ENCODE peak calls at places on chromosomes 2 and 18, in four cellular contexts. One of them, this sample, is unnamed.

GRCh38 chr2:227528803-227529202 is 56.8 kb downstream of the AGFG1 start:
- DNase-seq in stimulated activated CD8-positive, alpha-beta memory T cell treated with anti-CD3 and anti-CD28 coated beads, Interleukin-7, amount 100 ng/mL, for 1 hour: no peak
- DNase-seq in AG09319: no peak
- DNase-seq in adrenal gland: no peak
- DNase-seq in this sample: no peak

GRCh38 chr2:233201271-233202013 is 50.0 kb upstream of the ATG16L1 start:
- DNase-seq in stimulated activated CD8-positive, alpha-beta memory T cell treated with anti-CD3 and anti-CD28 coated beads, Interleukin-7, amount 100 ng/mL, for 1 hour: no peak
- DNase-seq in AG09319: no peak
- DNase-seq in adrenal gland: no peak
- DNase-seq in this sample: no peak

GRCh38 chr2:232890896-232891601 is 21.0 kb downstream of the SNORC start:
- DNase-seq in stimulated activated CD8-positive, alpha-beta memory T cell treated with anti-CD3 and anti-CD28 coated beads, Interleukin-7, amount 100 ng/mL, for 1 hour: no peak
- DNase-seq in AG09319: peak
- DNase-seq in adrenal gland: peak
- DNase-seq in this sample: no peak

GRCh38 chr2:54009549-54009948 is 38.8 kb upstream of the PSME4 start:
- DNase-seq in stimulated activated CD8-positive, alpha-beta memory T cell treated with anti-CD3 and anti-CD28 coated beads, Interleukin-7, amount 100 ng/mL, for 1 hour: no peak
- DNase-seq in AG09319: no peak
- DNase-seq in adrenal gland: no peak
- DNase-seq in this sample: no peak

GRCh38 chr2:17658251-17658843 is 95.3 kb downstream of the SMC6 start:
- DNase-seq in stimulated activated CD8-positive, alpha-beta memory T cell treated with anti-CD3 and anti-CD28 coated beads, Interleukin-7, amount 100 ng/mL, for 1 hour: no peak
- DNase-seq in AG09319: no peak
- DNase-seq in adrenal gland: no peak
- DNase-seq in this sample: no peak

GRCh38 chr2:153890572-153890971 is 18.9 kb downstream of the GALNT13 start:
- DNase-seq in stimulated activated CD8-positive, alpha-beta memory T cell treated with anti-CD3 and anti-CD28 coated beads, Interleukin-7, amount 100 ng/mL, for 1 hour: no peak
- DNase-seq in AG09319: no peak
- DNase-seq in adrenal gland: no peak
- DNase-seq in this sample: no peak

GRCh38 chr2:72204782-72205545 is 57.3 kb upstream of the CYP26B1 start:
- DNase-seq in stimulated activated CD8-positive, alpha-beta memory T cell treated with anti-CD3 and anti-CD28 coated beads, Interleukin-7, amount 100 ng/mL, for 1 hour: no peak
- DNase-seq in AG09319: no peak
- DNase-seq in adrenal gland: no peak
- DNase-seq in this sample: peak

GRCh38 chr2:197500503-197501179 is 462 bp downstream of the HSPE1 start:
- DNase-seq in stimulated activated CD8-positive, alpha-beta memory T cell treated with anti-CD3 and anti-CD28 coated beads, Interleukin-7, amount 100 ng/mL, for 1 hour: no peak
- DNase-seq in AG09319: no peak
- DNase-seq in adrenal gland: no peak
- DNase-seq in this sample: no peak

GRCh38 chr2:229665158-229665557 is 49.2 kb downstream of the DNER start:
- DNase-seq in stimulated activated CD8-positive, alpha-beta memory T cell treated with anti-CD3 and anti-CD28 coated beads, Interleukin-7, amount 100 ng/mL, for 1 hour: no peak
- DNase-seq in AG09319: no peak
- DNase-seq in adrenal gland: no peak
- DNase-seq in this sample: no peak

GRCh38 chr2:145759228-145759940 is 1239.5 kb upstream of the ZEB2 start:
- DNase-seq in stimulated activated CD8-positive, alpha-beta memory T cell treated with anti-CD3 and anti-CD28 coated beads, Interleukin-7, amount 100 ng/mL, for 1 hour: no peak
- DNase-seq in AG09319: no peak
- DNase-seq in adrenal gland: no peak
- DNase-seq in this sample: no peak

GRCh38 chr18:37385846-37386435 is 179.7 kb downstream of the CELF4 start:
- DNase-seq in stimulated activated CD8-positive, alpha-beta memory T cell treated with anti-CD3 and anti-CD28 coated beads, Interleukin-7, amount 100 ng/mL, for 1 hour: no peak
- DNase-seq in AG09319: no peak
- DNase-seq in adrenal gland: no peak
- DNase-seq in this sample: no peak

GRCh38 chr2:222572761-222573174 is 83.1 kb downstream of the FARSB start:
- DNase-seq in stimulated activated CD8-positive, alpha-beta memory T cell treated with anti-CD3 and anti-CD28 coated beads, Interleukin-7, amount 100 ng/mL, for 1 hour: no peak
- DNase-seq in AG09319: peak
- DNase-seq in adrenal gland: no peak
- DNase-seq in this sample: no peak

GRCh38 chr2:162430323-162430722 is 86.4 kb downstream of the GCA start:
- DNase-seq in stimulated activated CD8-positive, alpha-beta memory T cell treated with anti-CD3 and anti-CD28 coated beads, Interleukin-7, amount 100 ng/mL, for 1 hour: no peak
- DNase-seq in AG09319: no peak
- DNase-seq in adrenal gland: no peak
- DNase-seq in this sample: no peak

GRCh38 chr2:29273704-29274611 is 158.7 kb downstream of the CLIP4 start:
- DNase-seq in stimulated activated CD8-positive, alpha-beta memory T cell treated with anti-CD3 and anti-CD28 coated beads, Interleukin-7, amount 100 ng/mL, for 1 hour: no peak
- DNase-seq in AG09319: no peak
- DNase-seq in adrenal gland: no peak
- DNase-seq in this sample: no peak

GRCh38 chr18:5527603-5528002 is 16.2 kb downstream of the EPB41L3 start:
- DNase-seq in stimulated activated CD8-positive, alpha-beta memory T cell treated with anti-CD3 and anti-CD28 coated beads, Interleukin-7, amount 100 ng/mL, for 1 hour: no peak
- DNase-seq in AG09319: peak
- DNase-seq in adrenal gland: peak
- DNase-seq in this sample: peak

GRCh38 chr18:46718501-46719341 is 38.1 kb downstream of the ST8SIA5 start:
- DNase-seq in stimulated activated CD8-positive, alpha-beta memory T cell treated with anti-CD3 and anti-CD28 coated beads, Interleukin-7, amount 100 ng/mL, for 1 hour: no peak
- DNase-seq in AG09319: peak
- DNase-seq in adrenal gland: no peak
- DNase-seq in this sample: no peak

GRCh38 chr2:55954306-55955035 is 30.9 kb upstream of the EFEMP1 start:
- DNase-seq in stimulated activated CD8-positive, alpha-beta memory T cell treated with anti-CD3 and anti-CD28 coated beads, Interleukin-7, amount 100 ng/mL, for 1 hour: no peak
- DNase-seq in AG09319: peak
- DNase-seq in adrenal gland: no peak
- DNase-seq in this sample: no peak

GRCh38 chr2:71506222-71506621 is 52.9 kb downstream of the DYSF start:
- DNase-seq in stimulated activated CD8-positive, alpha-beta memory T cell treated with anti-CD3 and anti-CD28 coated beads, Interleukin-7, amount 100 ng/mL, for 1 hour: no peak
- DNase-seq in AG09319: no peak
- DNase-seq in adrenal gland: no peak
- DNase-seq in this sample: no peak

GRCh38 chr2:9703701-9704221 is 73.0 kb upstream of the YWHAQ start:
- DNase-seq in stimulated activated CD8-positive, alpha-beta memory T cell treated with anti-CD3 and anti-CD28 coated beads, Interleukin-7, amount 100 ng/mL, for 1 hour: no peak
- DNase-seq in AG09319: no peak
- DNase-seq in adrenal gland: no peak
- DNase-seq in this sample: no peak

GRCh38 chr2:229713371-229714079 is 830 bp downstream of the DNER start:
- DNase-seq in stimulated activated CD8-positive, alpha-beta memory T cell treated with anti-CD3 and anti-CD28 coated beads, Interleukin-7, amount 100 ng/mL, for 1 hour: no peak
- DNase-seq in AG09319: no peak
- DNase-seq in adrenal gland: peak
- DNase-seq in this sample: peak

GRCh38 chr2:225319872-225320271 is 79.6 kb upstream of the NYAP2 start:
- DNase-seq in stimulated activated CD8-positive, alpha-beta memory T cell treated with anti-CD3 and anti-CD28 coated beads, Interleukin-7, amount 100 ng/mL, for 1 hour: no peak
- DNase-seq in AG09319: no peak
- DNase-seq in adrenal gland: no peak
- DNase-seq in this sample: no peak

GRCh38 chr2:46812381-46813024 is 103.1 kb downstream of the MCFD2 start:
- DNase-seq in stimulated activated CD8-positive, alpha-beta memory T cell treated with anti-CD3 and anti-CD28 coated beads, Interleukin-7, amount 100 ng/mL, for 1 hour: no peak
- DNase-seq in AG09319: peak
- DNase-seq in adrenal gland: peak
- DNase-seq in this sample: peak

GRCh38 chr2:136361521-136361920 is 243.6 kb upstream of the CXCR4 start:
- DNase-seq in stimulated activated CD8-positive, alpha-beta memory T cell treated with anti-CD3 and anti-CD28 coated beads, Interleukin-7, amount 100 ng/mL, for 1 hour: no peak
- DNase-seq in AG09319: no peak
- DNase-seq in adrenal gland: no peak
- DNase-seq in this sample: no peak

GRCh38 chr18:48872234-48873145 is 78.3 kb downstream of the SMAD7 start:
- DNase-seq in stimulated activated CD8-positive, alpha-beta memory T cell treated with anti-CD3 and anti-CD28 coated beads, Interleukin-7, amount 100 ng/mL, for 1 hour: no peak
- DNase-seq in AG09319: no peak
- DNase-seq in adrenal gland: no peak
- DNase-seq in this sample: peak

GRCh38 chr2:176239016-176239415 is 30.2 kb upstream of the MTX2 start:
- DNase-seq in stimulated activated CD8-positive, alpha-beta memory T cell treated with anti-CD3 and anti-CD28 coated beads, Interleukin-7, amount 100 ng/mL, for 1 hour: no peak
- DNase-seq in AG09319: no peak
- DNase-seq in adrenal gland: no peak
- DNase-seq in this sample: no peak

GRCh38 chr2:225842939-225843338 is 443.4 kb downstream of the NYAP2 start:
- DNase-seq in stimulated activated CD8-positive, alpha-beta memory T cell treated with anti-CD3 and anti-CD28 coated beads, Interleukin-7, amount 100 ng/mL, for 1 hour: no peak
- DNase-seq in AG09319: peak
- DNase-seq in adrenal gland: no peak
- DNase-seq in this sample: no peak

GRCh38 chr2:171598713-171599319 is 76.5 kb downstream of the CYBRD1 start:
- DNase-seq in stimulated activated CD8-positive, alpha-beta memory T cell treated with anti-CD3 and anti-CD28 coated beads, Interleukin-7, amount 100 ng/mL, for 1 hour: no peak
- DNase-seq in AG09319: peak
- DNase-seq in adrenal gland: peak
- DNase-seq in this sample: no peak

GRCh38 chr2:159285929-159286708 is at the start of gene WDSUB1:
- DNase-seq in stimulated activated CD8-positive, alpha-beta memory T cell treated with anti-CD3 and anti-CD28 coated beads, Interleukin-7, amount 100 ng/mL, for 1 hour: peak
- DNase-seq in AG09319: no peak
- DNase-seq in adrenal gland: peak
- DNase-seq in this sample: peak

GRCh38 chr2:866009-866680 is 84.5 kb upstream of the SNTG2 start:
- DNase-seq in stimulated activated CD8-positive, alpha-beta memory T cell treated with anti-CD3 and anti-CD28 coated beads, Interleukin-7, amount 100 ng/mL, for 1 hour: no peak
- DNase-seq in AG09319: no peak
- DNase-seq in adrenal gland: no peak
- DNase-seq in this sample: no peak

GRCh38 chr18:75678662-75679061 is 251.2 kb upstream of the SMIM21 start:
- DNase-seq in stimulated activated CD8-positive, alpha-beta memory T cell treated with anti-CD3 and anti-CD28 coated beads, Interleukin-7, amount 100 ng/mL, for 1 hour: no peak
- DNase-seq in AG09319: no peak
- DNase-seq in adrenal gland: no peak
- DNase-seq in this sample: no peak

GRCh38 chr2:138086556-138086955 is 122.3 kb downstream of the HNMT start:
- DNase-seq in stimulated activated CD8-positive, alpha-beta memory T cell treated with anti-CD3 and anti-CD28 coated beads, Interleukin-7, amount 100 ng/mL, for 1 hour: no peak
- DNase-seq in AG09319: no peak
- DNase-seq in adrenal gland: no peak
- DNase-seq in this sample: peak

GRCh38 chr2:240935101-240935876 is 29.2 kb downstream of the CROCC2 start:
- DNase-seq in stimulated activated CD8-positive, alpha-beta memory T cell treated with anti-CD3 and anti-CD28 coated beads, Interleukin-7, amount 100 ng/mL, for 1 hour: no peak
- DNase-seq in AG09319: no peak
- DNase-seq in adrenal gland: peak
- DNase-seq in this sample: peak

This sample was measured in right cardiac atrium.